ENCODE peak calls at places on chromosomes 2 and 18, in four cellular contexts. L is CD8-positive, alpha-beta T cell; E is effector memory CD4-positive, alpha-beta T cell; A is upper lobe of right lung. X is an unnamed sample.

GRCh38 chr2:74922592-74923227 is 35.7 kb upstream of the POLE4 start:
- DNase-seq in L (no peak), E (no peak), A (no peak), X (no peak)

GRCh38 chr2:187299122-187299906 is 148.7 kb downstream of the CALCRL start:
- DNase-seq in L (no peak), A (no peak), E (no peak), X (no peak)

GRCh38 chr2:130872276-130873125 is 35.8 kb downstream of the ARHGEF4 start:
- DNase-seq in A (peak; percentile 36), E (no peak), L (no peak), X (no peak)

GRCh38 chr2:223837290-223838061 is at the start of gene AP1S3:
- DNase-seq in E (peak; percentile 69), A (peak; percentile 90), L (peak; percentile 52), X (peak; percentile 57)

GRCh38 chr2:224156436-224156835 is 117.3 kb upstream of the SERPINE2 start:
- DNase-seq in L (no peak), A (no peak), E (no peak), X (no peak)

GRCh38 chr2:10228611-10229365 is 73.9 kb upstream of the HPCAL1 start:
- DNase-seq in E (no peak), A (peak; percentile 45), L (no peak), X (no peak)

GRCh38 chr2:149164827-149165226 is 126.3 kb downstream of the LYPD6B start:
- DNase-seq in A (no peak), L (no peak), E (no peak), X (no peak)

GRCh38 chr2:111659361-111660281 is 224.4 kb downstream of the ANAPC1 start:
- DNase-seq in A (peak; percentile 87), L (no peak), E (no peak), X (peak; percentile 16)

GRCh38 chr18:7349181-7349837 is 118.4 kb downstream of the LRRC30 start:
- DNase-seq in E (no peak), L (no peak), A (no peak), X (no peak)

GRCh38 chr2:187684181-187684580 is 129.9 kb upstream of the TFPI start:
- DNase-seq in A (no peak), L (no peak), E (no peak), X (no peak)

GRCh38 chr18:57175550-57175949 is 28.7 kb downstream of the BOD1L2 start:
- DNase-seq in A (no peak), L (no peak), E (no peak), X (no peak)

GRCh38 chr2:127083819-127084503 is 23.0 kb downstream of the BIN1 start:
- DNase-seq in A (peak; percentile 88), E (no peak), L (no peak), X (no peak)

GRCh38 chr18:5588529-5588928 is 44.7 kb upstream of the EPB41L3 start:
- DNase-seq in A (no peak), E (no peak), L (no peak), X (no peak)

GRCh38 chr2:144041612-144042011 is 478.3 kb downstream of the ZEB2 start:
- DNase-seq in E (no peak), A (no peak), L (no peak), X (no peak)

GRCh38 chr2:130341562-130342019 is 1.1 kb upstream of the IMP4 start:
- DNase-seq in L (no peak), A (no peak), E (no peak), X (no peak)

GRCh38 chr18:63439334-63439733 is 17.1 kb upstream of the VPS4B start:
- DNase-seq in A (no peak), E (no peak), L (peak; percentile 12), X (peak; percentile 60)

GRCh38 chr2:69956580-69956979 is 4.9 kb downstream of the ASPRV1 start:
- DNase-seq in L (no peak), E (no peak), A (no peak), X (no peak)

GRCh38 chr2:59389240-59389639 is 1148.1 kb upstream of the FANCL start:
- DNase-seq in A (no peak), E (no peak), L (no peak), X (no peak)

GRCh38 chr2:230814616-230815015 is 50.1 kb upstream of the ITM2C start:
- DNase-seq in E (no peak), A (no peak), L (no peak), X (no peak)

GRCh38 chr2:109255594-109255993 is 126.6 kb downstream of the SH3RF3 start:
- DNase-seq in E (no peak), A (no peak), L (no peak), X (no peak)

GRCh38 chr2:73218298-73218697 is 4.3 kb downstream of the SMYD5 start:
- DNase-seq in A (peak; percentile 13), E (no peak), L (no peak), X (no peak)

GRCh38 chr2:57720728-57721627 is 325.6 kb upstream of the VRK2 start:
- DNase-seq in E (no peak), L (peak; percentile 0), A (peak; percentile 5), X (peak; percentile 71)

GRCh38 chr2:45607701-45608100 is 3.4 kb downstream of the SRBD1 start:
- DNase-seq in A (no peak), L (no peak), E (no peak), X (no peak)

GRCh38 chr2:69767034-69767433 is 25.1 kb downstream of the ANXA4 start:
- DNase-seq in L (no peak), E (no peak), A (no peak), X (no peak)

GRCh38 chr2:39704540-39704939 is 38.8 kb downstream of the TMEM178A start:
- DNase-seq in E (no peak), A (no peak), L (no peak), X (no peak)

GRCh38 chr2:31558401-31559295 is 22.1 kb downstream of the SRD5A2 start:
- DNase-seq in A (no peak), E (no peak), L (no peak), X (no peak)

GRCh38 chr18:48750485-48751175 is 200.1 kb downstream of the SMAD7 start:
- DNase-seq in E (no peak), A (no peak), L (no peak), X (no peak)

GRCh38 chr2:131126436-131126835 is 21.3 kb downstream of the PLEKHB2 start:
- DNase-seq in A (no peak), L (no peak), E (no peak), X (no peak)

GRCh38 chr2:218281449-218281848 is 10.9 kb downstream of the TMBIM1 start:
- DNase-seq in E (no peak), A (no peak), L (no peak), X (no peak)

GRCh38 chr18:72091369-72091768 is 452.8 kb downstream of the CBLN2 start:
- DNase-seq in E (no peak), A (no peak), L (no peak), X (no peak)

GRCh38 chr18:11268691-11269686 is 119.6 kb upstream of the PIEZO2 start:
- DNase-seq in A (no peak), E (no peak), L (no peak), X (no peak)

GRCh38 chr2:17754773-17755425 is 961 bp downstream of the GEN1 start:
- DNase-seq in A (no peak), L (no peak), E (no peak), X (no peak)

GRCh38 chr2:241615041-241615440 is 21.9 kb downstream of the THAP4 start:
- DNase-seq in L (no peak), A (no peak), E (no peak), X (no peak)

GRCh38 chr2:170577356-170577755 is 137.8 kb upstream of the SP5 start:
- DNase-seq in A (no peak), E (no peak), L (no peak), X (no peak)

GRCh38 chr2:102717308-102718018 is 44.4 kb upstream of the TMEM182 start:
- DNase-seq in E (no peak), A (no peak), L (no peak), X (no peak)

GRCh38 chr2:237689569-237690131 is 62.3 kb downstream of the LRRFIP1 start:
- DNase-seq in E (no peak), A (peak; percentile 85), L (no peak), X (no peak)

GRCh38 chr2:240367721-240368120 is 67.7 kb upstream of the GPC1 start:
- DNase-seq in A (no peak), L (no peak), E (no peak), X (no peak)
- H3K4me3 ChIP-seq in A (no peak overlapping the region), L (no peak overlapping the region), E (no peak overlapping the region), X (no peak overlapping the region)

DNA sequence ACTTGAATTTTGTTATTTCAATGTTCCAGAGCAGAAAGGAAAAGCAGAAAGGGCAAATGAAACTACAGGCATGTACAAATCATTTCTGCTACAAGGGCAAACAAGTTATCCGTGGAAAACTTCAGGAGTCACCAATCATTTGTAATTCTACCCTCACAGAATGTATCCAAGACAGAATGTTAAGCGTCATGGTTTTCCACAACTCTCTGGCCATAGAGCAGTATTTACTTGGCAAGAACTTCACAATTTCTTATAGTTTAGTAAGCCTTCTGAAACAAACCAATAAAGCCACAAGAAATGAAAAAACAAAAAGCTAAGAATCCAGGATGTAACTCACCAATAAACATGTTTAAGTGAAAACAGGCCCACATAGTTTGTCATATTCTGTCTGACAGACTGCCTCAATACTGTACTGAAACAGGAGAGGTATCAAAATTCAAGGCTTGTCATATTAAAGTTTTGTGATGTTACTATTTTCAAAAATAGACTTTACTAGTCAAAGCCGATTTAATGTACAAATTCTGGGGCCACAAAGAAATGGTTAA is 70.2 kb downstream of the LNPK start:
- DNase-seq in E (no peak), L (no peak), A (no peak), X (no peak)
- H3K27ac ChIP-seq in E (no peak overlapping the region), L (no peak overlapping the region), A (no peak overlapping the region), X (no peak overlapping the region)

DNA sequence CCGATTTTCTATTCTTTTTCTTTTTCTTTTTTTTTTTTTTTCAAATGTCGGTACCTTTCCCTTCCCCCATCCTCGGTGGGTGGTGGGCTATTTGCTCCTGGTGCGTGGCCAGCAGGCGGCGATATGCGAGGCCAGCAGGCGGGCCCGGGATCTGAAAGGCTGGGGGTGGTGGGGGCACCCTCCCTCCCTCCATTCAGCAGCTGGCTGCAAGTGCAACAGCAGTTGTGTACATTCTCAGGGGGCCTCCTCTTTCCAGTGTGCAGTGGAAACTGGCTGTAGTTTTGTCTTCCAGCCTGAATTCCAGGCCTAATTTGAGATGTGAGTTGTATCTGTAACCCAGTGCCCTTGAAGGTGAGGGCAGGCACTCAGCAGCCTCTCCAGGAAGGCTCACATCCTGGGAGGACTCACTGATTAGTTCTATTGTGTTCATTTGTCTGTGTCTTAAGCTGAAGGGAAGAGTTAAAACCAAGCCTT is 3.1 kb downstream of the MYCN start:
- DNase-seq in L (no peak), E (no peak), A (no peak), X (no peak)
- H3K4me3 ChIP-seq in L (no peak overlapping the region), E (no peak overlapping the region), A (peak overlapping the region; percentile 19), X (peak overlapping the region; percentile 98)

GRCh38 chr18:8749492-8749891 is 44.1 kb downstream of the MTCL1 start:
- DNase-seq in E (no peak), L (no peak), A (no peak), X (no peak)

GRCh38 chr18:8752329-8752728 is 47.0 kb downstream of the MTCL1 start:
- DNase-seq in A (no peak), L (no peak), E (no peak), X (no peak)

GRCh38 chr18:8751692-8752091 is 46.3 kb downstream of the MTCL1 start:
- DNase-seq in E (no peak), A (no peak), L (no peak), X (no peak)

GRCh38 chr18:8747440-8747937 is 42.1 kb downstream of the MTCL1 start:
- DNase-seq in E (no peak), L (no peak), A (no peak), X (no peak)

DNA sequence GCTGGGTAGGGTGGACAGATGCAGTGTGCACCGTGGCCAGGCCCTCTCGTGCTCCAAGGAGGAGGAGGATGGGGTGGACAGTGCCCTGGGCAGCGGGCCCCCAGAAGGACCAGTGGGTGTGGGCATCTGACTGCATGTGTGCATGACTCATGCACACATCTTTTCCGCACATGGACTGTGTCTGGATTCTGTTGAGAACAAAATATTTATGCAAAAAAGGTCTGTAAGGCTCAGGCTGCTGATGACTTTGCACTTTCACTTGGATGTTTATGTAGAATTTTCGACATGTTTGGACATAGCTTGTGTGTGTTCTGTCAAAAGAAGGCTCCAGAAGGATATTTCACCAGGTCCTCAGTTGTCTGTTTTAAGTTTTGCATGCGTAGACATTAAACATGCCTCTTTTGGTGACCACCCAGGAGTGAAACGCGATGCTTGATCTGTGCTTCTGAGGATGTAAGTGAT is 45.6 kb downstream of the MTCL1 start:
- DNase-seq in E (no peak), L (no peak), A (no peak), X (no peak)
- H3K27ac ChIP-seq in E (no peak overlapping the region), L (no peak overlapping the region), A (no peak overlapping the region), X (no peak overlapping the region)